ENCODE peak calls at places on chromosomes 12 and 14, in ten cellular contexts. V, Z, K, N, H, S, C, P, O and M are unnamed samples.

GRCh38 chr14:100028990-100029677 is 36.1 kb upstream of the EVL start:
- DNase-seq in O (no peak), V (no peak), Z (no peak), H (peak; percentile 74), P (no peak), N (no peak), S (no peak), C (no peak), K (no peak), M (no peak)

GRCh38 chr12:24695657-24696329 is 253.1 kb downstream of the BCAT1 start:
- DNase-seq in H (peak; percentile 44), K (no peak), C (no peak), P (no peak), N (no peak), Z (no peak), O (no peak), V (no peak), S (no peak), M (no peak)

GRCh38 chr12:14995583-14996425 is 23.0 kb downstream of the PDE6H start:
- DNase-seq in Z (no peak), K (no peak), C (peak; percentile 70), O (no peak), H (peak; percentile 79), P (peak; percentile 63), V (no peak), N (no peak), S (no peak), M (no peak)

GRCh38 chr14:62451221-62451620 is 594.0 kb downstream of the KCNH5 start:
- DNase-seq in P (no peak), H (no peak), Z (no peak), O (no peak), C (no peak), N (no peak), S (no peak), K (no peak), V (no peak), M (no peak)

GRCh38 chr14:65826946-65827345 is 414.4 kb downstream of the FUT8 start:
- DNase-seq in V (no peak), O (no peak), N (no peak), H (no peak), P (no peak), S (no peak), C (no peak), K (no peak), Z (no peak), M (no peak)

GRCh38 chr12:94717112-94717511 is 66.8 kb upstream of the TMCC3 start:
- DNase-seq in V (no peak), S (no peak), N (no peak), H (no peak), P (no peak), C (no peak), O (no peak), Z (no peak), K (no peak), M (no peak)

GRCh38 chr14:92439551-92440344 is 73.8 kb upstream of the RIN3 start:
- DNase-seq in S (no peak), N (no peak), Z (peak; percentile 74), C (peak; percentile 17), P (no peak), K (no peak), O (no peak), H (no peak), V (peak; percentile 66), M (peak; percentile 63)

GRCh38 chr14:85531141-85531593 is 1.2 kb downstream of the FLRT2 start:
- DNase-seq in S (peak; percentile 54), N (no peak), K (peak; percentile 28), Z (peak; percentile 48), O (peak; percentile 66), P (no peak), V (peak; percentile 37), C (peak; percentile 59), H (peak; percentile 58), M (peak; percentile 83)

GRCh38 chr14:68695326-68695768 is 97.5 kb downstream of the ZFP36L1 start:
- DNase-seq in Z (peak; percentile 68), K (no peak), H (peak; percentile 100), P (peak; percentile 91), N (no peak), C (peak; percentile 60), S (no peak), O (peak; percentile 74), V (no peak), M (no peak)

GRCh38 chr12:26122681-26123481 is 2.0 kb downstream of the BHLHE41 start:
- DNase-seq in Z (peak; percentile 56), V (peak; percentile 63), N (peak; percentile 23), P (no peak), S (peak; percentile 61), K (peak; percentile 55), O (peak; percentile 79), H (peak; percentile 79), C (peak; percentile 70), M (peak; percentile 88)

GRCh38 chr14:74934476-74935339 is 11.6 kb upstream of the RPS6KL1 start:
- DNase-seq in Z (peak; percentile 58), S (no peak), K (no peak), N (no peak), C (peak; percentile 94), H (no peak), O (no peak), V (peak; percentile 58), P (no peak), M (peak; percentile 61)

GRCh38 chr12:10501031-10501430 is 4.7 kb upstream of the EIF2S3B start:
- DNase-seq in H (no peak), N (no peak), Z (no peak), P (peak; percentile 2), V (no peak), O (no peak), K (no peak), S (no peak), C (peak; percentile 11), M (no peak)

GRCh38 chr14:68986926-68987652 is 8.0 kb upstream of the ACTN1 start:
- DNase-seq in V (no peak), O (no peak), S (no peak), N (no peak), K (no peak), Z (no peak), C (no peak), H (peak; percentile 6), P (no peak), M (no peak)

GRCh38 chr14:54501423-54501822 is 8.3 kb upstream of the CGRRF1 start:
- DNase-seq in C (no peak), P (no peak), V (no peak), Z (no peak), O (no peak), S (no peak), N (no peak), K (no peak), H (no peak), M (no peak)

GRCh38 chr14:31592619-31593018 is 31.4 kb downstream of the NUBPL start:
- DNase-seq in K (no peak), C (no peak), P (no peak), S (no peak), N (no peak), H (peak; percentile 36), Z (no peak), O (no peak), V (no peak), M (no peak)

GRCh38 chr14:64539186-64539552 is 1.4 kb upstream of the HSPA2 start:
- DNase-seq in C (no peak), Z (no peak), P (no peak), V (no peak), O (no peak), K (no peak), S (no peak), H (no peak), N (no peak), M (no peak)

GRCh38 chr12:75692883-75693282 is 181.5 kb upstream of the KRR1 start:
- DNase-seq in H (peak; percentile 57), P (no peak), O (no peak), K (no peak), C (no peak), N (no peak), V (no peak), S (no peak), Z (no peak), M (no peak)

DNA sequence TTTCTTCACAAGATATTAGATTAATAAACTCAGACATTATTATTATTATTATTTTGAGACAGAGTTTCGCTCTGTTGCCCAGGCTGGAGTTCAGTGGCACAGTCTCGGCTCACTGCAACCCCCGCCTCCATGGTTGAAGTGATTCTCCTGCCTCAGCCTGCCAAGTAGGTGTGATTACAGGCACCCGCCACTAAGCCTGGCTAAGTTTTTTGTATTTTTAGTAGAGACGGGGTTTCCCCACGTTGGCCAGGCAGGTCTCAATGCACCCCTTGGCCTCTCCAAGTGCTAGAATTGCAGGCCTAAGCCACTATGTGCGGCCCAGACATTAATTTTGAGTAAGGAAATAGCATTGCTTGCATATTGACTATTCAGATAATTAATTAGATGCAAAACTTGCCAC is 554.9 kb upstream of the LRFN5 start:
- DNase-seq in H (no peak), Z (no peak), C (no peak), V (no peak), S (no peak), N (no peak), K (no peak), P (no peak), O (no peak), M (no peak)
- H3K4me1 ChIP-seq in H (no peaks in the 10 kb centered on the region), Z (no peaks in the 10 kb centered on the region), C (no peaks in the 10 kb centered on the region), V (no peaks in the 10 kb centered on the region), S (no peaks in the 10 kb centered on the region), N (no peaks in the 10 kb centered on the region), K (no peaks in the 10 kb centered on the region), P (no peaks in the 10 kb centered on the region), O (no peaks in the 10 kb centered on the region), M (no peaks in the 10 kb centered on the region)

GRCh38 chr12:22990501-22990900 is 365.5 kb downstream of the ETNK1 start:
- DNase-seq in K (no peak), S (no peak), P (no peak), O (no peak), N (no peak), V (no peak), H (no peak), C (no peak), Z (no peak), M (no peak)
- H3K36me3 ChIP-seq in K (no peaks in the 10 kb centered on the region), S (no peaks in the 10 kb centered on the region), P (no peaks in the 10 kb centered on the region), O (no peaks in the 10 kb centered on the region), N (no peaks in the 10 kb centered on the region), V (no peaks in the 10 kb centered on the region), H (no peaks in the 10 kb centered on the region), C (no peaks in the 10 kb centered on the region), Z (no peaks in the 10 kb centered on the region), M (no peaks in the 10 kb centered on the region)

GRCh38 chr12:116246490-116247179 is 30.9 kb downstream of the MED13L start:
- DNase-seq in Z (no peak), S (no peak), O (no peak), K (no peak), P (no peak), C (no peak), H (no peak), V (no peak), N (no peak), M (no peak)
- H3K4me1 ChIP-seq in Z (peaks cover 37% of the 10 kb centered on the region), S (peaks cover 52% of the 10 kb centered on the region), O (peaks cover 61% of the 10 kb centered on the region), K (peaks cover 75% of the 10 kb centered on the region), P (peaks cover 2% of the 10 kb centered on the region), C (peaks cover 4% of the 10 kb centered on the region), H (peaks cover 11% of the 10 kb centered on the region), V (peaks cover 76% of the 10 kb centered on the region), N (peaks cover 52% of the 10 kb centered on the region), M (peaks cover 14% of the 10 kb centered on the region)

GRCh38 chr14:101909371-101910096 is 54.8 kb upstream of the DYNC1H1 start:
- DNase-seq in K (no peak), Z (no peak), H (no peak), V (no peak), N (no peak), P (no peak), O (no peak), S (no peak), C (no peak), M (no peak)
- H3K36me3 ChIP-seq in K (peaks cover 98% of the 10 kb centered on the region), Z (peaks cover 99% of the 10 kb centered on the region), H (peaks cover 38% of the 10 kb centered on the region), V (peaks cover 100% of the 10 kb centered on the region), N (peaks cover 54% of the 10 kb centered on the region), P (peaks cover 7% of the 10 kb centered on the region), O (peaks cover 66% of the 10 kb centered on the region), S (peaks cover 3% of the 10 kb centered on the region), C (peaks cover 53% of the 10 kb centered on the region), M (peaks cover 31% of the 10 kb centered on the region)

GRCh38 chr12:57131896-57132744 is 3.8 kb downstream of the LRP1 start:
- DNase-seq in Z (no peak), K (no peak), N (no peak), S (no peak), O (no peak), V (no peak), P (no peak), C (peak; percentile 87), H (no peak), M (no peak)
- H3K4me1 ChIP-seq in Z (peaks cover 62% of the 10 kb centered on the region), K (peaks cover 83% of the 10 kb centered on the region), N (peaks cover 8% of the 10 kb centered on the region), S (peaks cover 3% of the 10 kb centered on the region), O (peaks cover 32% of the 10 kb centered on the region), V (peaks cover 90% of the 10 kb centered on the region), P (peaks cover under 1% of the 10 kb centered on the region), C (peaks cover 42% of the 10 kb centered on the region), H (peaks cover 46% of the 10 kb centered on the region), M (peaks cover 17% of the 10 kb centered on the region)